ENCODE peak calls at places on chromosomes 4 and X, in ten cellular contexts. Y, T, H, K, C, Z, N, I, A and E are unnamed samples.

GRCh38 chrX:135295238-135295943 is 13.9 kb upstream of the ETDC start:
- DNase-seq in Y (peak), T (peak), H (peak), K (peak), C (no peak), Z (no peak), N (no peak), I (peak), A (no peak), E (no peak)

GRCh38 chr4:113325876-113326615 is 276.6 kb downstream of the ANK2 start:
- DNase-seq in Y (no peak), T (no peak), H (no peak), K (no peak), C (no peak), Z (no peak), N (no peak), I (no peak), A (no peak), E (no peak)

GRCh38 chrX:2658585-2659292 is 32.4 kb upstream of the CD99 start:
- DNase-seq in Y (no peak), T (no peak), H (no peak), K (no peak), C (no peak), Z (no peak), N (no peak), I (no peak), A (no peak), E (no peak)

GRCh38 chr4:2009651-2010233 is 968 bp upstream of the NELFA start:
- DNase-seq in Y (peak), T (peak), H (peak), K (peak), C (peak), Z (peak), N (peak), I (peak), A (peak), E (peak)

GRCh38 chr4:42786350-42787070 is 106.0 kb upstream of the GRXCR1 start:
- DNase-seq in Y (no peak), T (no peak), H (no peak), K (no peak), C (no peak), Z (no peak), N (peak), I (no peak), A (no peak), E (no peak)

GRCh38 chr4:108149588-108150380 is 18.9 kb downstream of the LEF1 start:
- DNase-seq in Y (no peak), T (no peak), H (no peak), K (no peak), C (no peak), Z (no peak), N (no peak), I (no peak), A (peak), E (no peak)

GRCh38 chrX:16963216-16963615 is 16.8 kb downstream of the REPS2 start:
- DNase-seq in Y (no peak), T (no peak), H (no peak), K (no peak), C (no peak), Z (no peak), N (no peak), I (no peak), A (no peak), E (no peak)

GRCh38 chr4:56276547-56276946 is 110.7 kb downstream of the AASDH start:
- DNase-seq in Y (no peak), T (no peak), H (no peak), K (no peak), C (no peak), Z (no peak), N (no peak), I (no peak), A (no peak), E (no peak)

GRCh38 chr4:79334783-79335182 is 8.9 kb upstream of the NAA11 start:
- DNase-seq in Y (no peak), T (no peak), H (no peak), K (no peak), C (no peak), Z (no peak), N (no peak), I (no peak), A (no peak), E (no peak)

GRCh38 chr4:105624530-105624929 is 72.1 kb downstream of the ARHGEF38 start:
- DNase-seq in Y (no peak), T (no peak), H (no peak), K (no peak), C (no peak), Z (no peak), N (no peak), I (no peak), A (peak), E (no peak)

GRCh38 chr4:127311924-127312323 is 320.8 kb upstream of the INTU start:
- DNase-seq in Y (no peak), T (no peak), H (no peak), K (no peak), C (no peak), Z (no peak), N (no peak), I (no peak), A (no peak), E (no peak)

GRCh38 chrX:134883134-134883700 is 107.6 kb upstream of the SMIM10 start:
- DNase-seq in Y (no peak), T (no peak), H (no peak), K (no peak), C (no peak), Z (no peak), N (no peak), I (no peak), A (no peak), E (no peak)

GRCh38 chr4:169059294-169060201 is 49.5 kb upstream of the CBR4 start:
- DNase-seq in Y (no peak), T (no peak), H (no peak), K (no peak), C (no peak), Z (no peak), N (no peak), I (no peak), A (peak), E (no peak)

GRCh38 chrX:95885074-95885473 is 799.6 kb upstream of the DIAPH2 start:
- DNase-seq in Y (no peak), T (no peak), H (no peak), K (no peak), C (no peak), Z (no peak), N (no peak), I (no peak), A (no peak), E (no peak)

GRCh38 chrX:107700317-107700774 is 72.0 kb downstream of the PRPS1 start:
- DNase-seq in Y (no peak), T (no peak), H (no peak), K (no peak), C (no peak), Z (no peak), N (no peak), I (no peak), A (peak), E (no peak)

GRCh38 chr4:26217961-26218676 is 102.7 kb upstream of the RBPJ start:
- DNase-seq in Y (no peak), T (no peak), H (no peak), K (no peak), C (no peak), Z (no peak), N (no peak), I (no peak), A (peak), E (no peak)

GRCh38 chr4:53003959-53004358 is 141.8 kb downstream of the RASL11B start:
- DNase-seq in Y (no peak), T (no peak), H (no peak), K (no peak), C (no peak), Z (no peak), N (no peak), I (no peak), A (no peak), E (no peak)

GRCh38 chr4:121145430-121145829 is 18.7 kb downstream of the TNIP3 start:
- DNase-seq in Y (no peak), T (no peak), H (no peak), K (no peak), C (no peak), Z (no peak), N (no peak), I (no peak), A (no peak), E (no peak)

GRCh38 chr4:112120021-112120420 is 25.2 kb upstream of the FAM241A start:
- DNase-seq in Y (no peak), T (no peak), H (no peak), K (no peak), C (no peak), Z (no peak), N (no peak), I (no peak), A (no peak), E (no peak)

GRCh38 chr4:2792711-2793577 is at the start of gene SH3BP2:
- DNase-seq in Y (no peak), T (peak), H (peak), K (peak), C (peak), Z (peak), N (no peak), I (peak), A (peak), E (no peak)

GRCh38 chrX:109537324-109537665 is 651 bp downstream of the NXT2 start:
- DNase-seq in Y (no peak), T (no peak), H (no peak), K (no peak), C (no peak), Z (peak), N (no peak), I (no peak), A (no peak), E (peak)

GRCh38 chrX:84144281-84144680 is 43.7 kb downstream of the RPS6KA6 start:
- DNase-seq in Y (no peak), T (no peak), H (no peak), K (no peak), C (no peak), Z (no peak), N (no peak), I (no peak), A (no peak), E (no peak)

GRCh38 chrX:35841872-35842271 is 43.7 kb downstream of the MAGEB16 start:
- DNase-seq in Y (no peak), T (no peak), H (no peak), K (no peak), C (no peak), Z (no peak), N (no peak), I (no peak), A (no peak), E (no peak)

GRCh38 chr4:73311428-73311827 is 52.8 kb upstream of the ANKRD17 start:
- DNase-seq in Y (no peak), T (no peak), H (no peak), K (no peak), C (no peak), Z (no peak), N (no peak), I (no peak), A (peak), E (no peak)

GRCh38 chrX:5242091-5242790 is 986.4 kb downstream of the NLGN4X start:
- DNase-seq in Y (no peak), T (no peak), H (no peak), K (no peak), C (no peak), Z (no peak), N (no peak), I (no peak), A (no peak), E (no peak)

GRCh38 chr4:40189997-40190396 is 6.8 kb upstream of the RHOH start:
- DNase-seq in Y (no peak), T (no peak), H (no peak), K (no peak), C (no peak), Z (no peak), N (peak), I (no peak), A (no peak), E (no peak)